ENCODE peak calls at places on chromosomes 7 and 10, in seven cellular contexts. F, T, K, W, O, Q and A are unnamed samples.

GRCh38 chr10:89814278-89814677 is 112.9 kb downstream of the KIF20B start:
- DNase-seq in T (no peak), Q (no peak), W (no peak), K (no peak), O (no peak), F (no peak), A (no peak)

GRCh38 chr10:17225823-17226222 is 2.2 kb upstream of the VIM start:
- DNase-seq in W (no peak), Q (no peak), O (no peak), F (no peak), T (no peak), K (no peak), A (no peak)

GRCh38 chr10:79241990-79242619 is 105.2 kb upstream of the PPIF start:
- DNase-seq in W (no peak), T (no peak), Q (no peak), O (peak; percentile 89), F (no peak), K (no peak), A (no peak)

GRCh38 chr10:106360870-106361269 is 803.6 kb downstream of the SORCS1 start:
- DNase-seq in F (no peak), T (peak; percentile 53), K (peak; percentile 18), Q (no peak), O (no peak), W (peak; percentile 4), A (peak; percentile 68)

GRCh38 chr10:88996927-88997326 is 6.3 kb downstream of the FAS start:
- DNase-seq in T (no peak), O (no peak), K (no peak), W (no peak), Q (no peak), F (no peak), A (no peak)

GRCh38 chr7:89104748-89105685 is 309.5 kb upstream of the TEX47 start:
- DNase-seq in T (no peak), W (no peak), K (no peak), Q (no peak), F (no peak), O (no peak), A (no peak)

GRCh38 chr10:11449761-11450160 is 161.7 kb downstream of the USP6NL start:
- DNase-seq in T (no peak), F (no peak), W (no peak), O (no peak), K (no peak), Q (no peak), A (no peak)

GRCh38 chr10:3784510-3785250 is at the start of gene KLF6:
- DNase-seq in T (no peak), F (no peak), Q (no peak), O (no peak), W (no peak), K (no peak), A (no peak)

GRCh38 chr7:35468606-35469005 is 214.7 kb upstream of the TBX20 start:
- DNase-seq in W (no peak), K (no peak), T (no peak), F (no peak), O (no peak), Q (no peak), A (no peak)

GRCh38 chr10:93121311-93121710 is 47.6 kb downstream of the CYP26A1 start:
- DNase-seq in K (no peak), Q (no peak), T (no peak), O (no peak), W (no peak), F (no peak), A (no peak)

GRCh38 chr10:29646960-29647431 is 12.2 kb upstream of the SVIL start:
- DNase-seq in Q (no peak), K (no peak), W (peak; percentile 41), T (peak; percentile 43), O (no peak), F (no peak), A (no peak)

GRCh38 chr10:123998197-123999141 is 94.9 kb downstream of the CHST15 start:
- DNase-seq in Q (no peak), K (no peak), F (no peak), W (no peak), O (peak; percentile 40), T (no peak), A (no peak)

GRCh38 chr7:66883716-66884115 is 37.3 kb upstream of the TMEM248 start:
- DNase-seq in T (no peak), O (no peak), F (no peak), K (peak; percentile 16), Q (no peak), W (no peak), A (no peak)

GRCh38 chr7:23276381-23276780 is 22.8 kb upstream of the MALSU1 start:
- DNase-seq in K (no peak), T (no peak), W (no peak), Q (no peak), F (no peak), O (no peak), A (no peak)

GRCh38 chr7:66333443-66333842 is 128.3 kb downstream of the TPST1 start:
- DNase-seq in K (no peak), T (no peak), F (no peak), O (no peak), W (no peak), Q (no peak), A (no peak)

GRCh38 chr10:30902621-30903396 is 128.9 kb downstream of the ZNF438 start:
- DNase-seq in F (no peak), T (no peak), O (no peak), Q (no peak), W (no peak), K (no peak), A (no peak)

GRCh38 chr7:7870590-7870989 is 98.0 kb upstream of the GLCCI1 start:
- DNase-seq in Q (no peak), K (no peak), T (no peak), W (no peak), F (no peak), O (no peak), A (no peak)

GRCh38 chr10:14004536-14004935 is 326.2 kb downstream of the FRMD4A start:
- DNase-seq in W (no peak), T (no peak), O (no peak), F (no peak), Q (no peak), K (no peak), A (no peak)
- H3K27ac ChIP-seq in W (no peak overlapping the region), T (no peak overlapping the region), O (no peak overlapping the region), F (no peak overlapping the region), Q (no peak overlapping the region), K (no peak overlapping the region), A (no peak overlapping the region)

GRCh38 chr7:123658023-123658422 is 2.4 kb downstream of the LMOD2 start:
- DNase-seq in O (no peak), F (no peak), W (no peak), K (no peak), T (no peak), Q (no peak), A (no peak)
- H3K27ac ChIP-seq in O (no peak overlapping the region), F (no peak overlapping the region), W (no peak overlapping the region), K (no peak overlapping the region), T (no peak overlapping the region), Q (no peak overlapping the region), A (no peak overlapping the region)

DNA sequence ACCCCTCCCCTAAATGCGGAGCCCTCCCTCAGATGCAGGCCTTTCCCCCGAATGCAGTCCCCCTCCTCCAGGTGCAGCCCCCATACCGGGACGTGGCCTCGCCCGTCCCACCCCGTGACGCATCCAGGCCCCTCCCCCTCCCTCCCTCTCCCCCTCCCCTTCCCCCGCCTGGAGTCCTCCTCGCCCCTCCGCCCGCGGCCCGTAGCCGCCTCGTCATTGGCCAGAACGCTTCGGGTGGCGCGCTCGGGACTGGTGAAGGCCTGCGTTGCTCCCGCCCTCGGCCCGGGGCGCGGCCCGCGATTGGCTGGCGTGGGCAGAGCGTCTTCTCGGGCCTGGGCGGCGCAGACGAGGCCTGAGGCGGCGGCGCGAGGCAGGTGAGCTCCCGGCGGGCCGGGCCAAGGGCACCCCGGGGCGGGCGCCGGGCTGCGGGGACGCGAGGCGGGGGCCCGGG is 16.0 kb upstream of the SUN1 start:
- DNase-seq in F (peak; percentile 97), O (peak; percentile 99), Q (peak; percentile 80), W (peak; percentile 95), T (peak; percentile 92), K (peak; percentile 90), A (peak; percentile 90)
- H3K27ac ChIP-seq in F (peak overlapping the region; percentile 95), O (no peak overlapping the region), Q (no peak overlapping the region), W (peak overlapping the region; percentile 81), T (no peak overlapping the region), K (no peak overlapping the region), A (peak overlapping the region; percentile 64)

GRCh38 chr7:132226046-132226590 is 350.2 kb downstream of the PLXNA4 start:
- DNase-seq in Q (no peak), K (no peak), F (peak; percentile 22), O (peak; percentile 39), W (no peak), T (no peak), A (no peak)

GRCh38 chr7:132225216-132226030 is 350.8 kb downstream of the PLXNA4 start:
- DNase-seq in Q (no peak), K (no peak), T (no peak), O (peak; percentile 39), W (no peak), F (peak; percentile 44), A (no peak)

GRCh38 chr7:132228240-132228639 is 348.0 kb downstream of the PLXNA4 start:
- DNase-seq in W (no peak), O (no peak), Q (no peak), F (no peak), K (no peak), T (no peak), A (no peak)

GRCh38 chr7:132221356-132221755 is 354.9 kb downstream of the PLXNA4 start:
- DNase-seq in F (no peak), Q (no peak), T (no peak), O (no peak), W (no peak), K (no peak), A (peak; percentile 12)

GRCh38 chr7:132226626-132227290 is 349.5 kb downstream of the PLXNA4 start:
- DNase-seq in F (no peak), T (no peak), Q (no peak), K (no peak), O (no peak), W (no peak), A (no peak)
- H3K27ac ChIP-seq in F (no peak overlapping the region), T (no peak overlapping the region), Q (no peak overlapping the region), K (no peak overlapping the region), O (no peak overlapping the region), W (no peak overlapping the region), A (no peak overlapping the region)

GRCh38 chr10:104318810-104319684 is 19.2 kb downstream of the ITPRIP start:
- DNase-seq in K (no peak), F (no peak), T (no peak), Q (no peak), O (peak; percentile 63), W (peak; percentile 55), A (no peak)
- H3K27ac ChIP-seq in K (peak overlapping the region; percentile 77), F (peak overlapping the region; percentile 45), T (peak overlapping the region; percentile 62), Q (peak overlapping the region; percentile 71), O (peak overlapping the region; percentile 42), W (peak overlapping the region; percentile 59), A (peak overlapping the region; percentile 100)

DNA sequence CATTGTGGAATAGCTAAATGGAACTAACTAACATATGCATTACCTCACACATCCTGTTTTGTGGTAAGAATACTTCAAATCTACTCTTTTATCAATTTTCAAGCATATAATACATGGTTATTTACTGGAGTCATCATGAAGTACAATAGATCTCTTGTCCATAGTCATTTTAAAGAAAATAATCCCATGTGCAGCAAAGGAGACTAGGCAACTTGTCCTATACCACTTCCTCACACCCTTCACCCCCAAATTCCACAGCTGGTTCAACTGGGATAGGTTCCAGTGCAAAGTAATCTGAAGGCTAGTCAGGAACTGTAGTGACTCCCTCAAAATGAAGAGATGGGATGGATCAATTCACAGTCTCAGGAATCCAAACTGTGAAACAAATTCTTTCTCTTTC is 176.1 kb downstream of the SGMS1 start:
- DNase-seq in T (peak; percentile 29), O (no peak), F (no peak), Q (no peak), W (no peak), K (no peak), A (no peak)
- H3K27ac ChIP-seq in T (peak overlapping the region; percentile 42), O (no peak overlapping the region), F (no peak overlapping the region), Q (no peak overlapping the region), W (no peak overlapping the region), K (no peak overlapping the region), A (no peak overlapping the region)